ENCODE peak calls at places on chromosomes 5 and 9, in eight cellular contexts. E, L, Z, Y, R, W, P and N are unnamed samples.

GRCh38 chr5:179774442-179774841 is 19.3 kb upstream of the LTC4S start:
- DNase-seq in P (no peak), Y (no peak), R (no peak), L (no peak), E (no peak), Z (no peak), W (no peak), N (no peak)

GRCh38 chr9:118689280-118689679 is 680.0 kb downstream of the BRINP1 start:
- DNase-seq in W (no peak), P (no peak), E (no peak), R (no peak), Y (no peak), L (no peak), Z (no peak), N (no peak)

GRCh38 chr9:71663216-71663615 is 105.1 kb downstream of the CEMIP2 start:
- DNase-seq in E (peak), Y (no peak), R (peak), W (no peak), P (no peak), Z (no peak), L (no peak), N (no peak)

GRCh38 chr5:150118561-150119229 is 32.3 kb upstream of the CSF1R start:
- DNase-seq in Z (no peak), W (peak), E (no peak), R (no peak), L (no peak), Y (peak), P (no peak), N (no peak)

GRCh38 chr9:5876711-5877110 is 14.0 kb upstream of the MLANA start:
- DNase-seq in E (no peak), L (no peak), P (no peak), Y (no peak), Z (no peak), R (no peak), W (no peak), N (no peak)

GRCh38 chr9:77883846-77884771 is 147.5 kb downstream of the GNAQ start:
- DNase-seq in P (no peak), W (no peak), R (no peak), L (no peak), E (no peak), Z (no peak), Y (no peak), N (peak)

GRCh38 chr9:32251539-32251938 is 132.9 kb upstream of the ACO1 start:
- DNase-seq in E (no peak), P (peak), L (no peak), R (peak), W (peak), Z (peak), Y (peak), N (peak)

GRCh38 chr9:2066312-2067273 is 51.4 kb downstream of the SMARCA2 start:
- DNase-seq in E (peak), Y (no peak), W (no peak), P (no peak), Z (no peak), R (peak), L (no peak), N (peak)

GRCh38 chr9:128595471-128595870 is 43.1 kb downstream of the SPTAN1 start:
- DNase-seq in E (no peak), Y (no peak), L (no peak), Z (no peak), P (no peak), R (no peak), W (no peak), N (no peak)

GRCh38 chr5:151082976-151083651 is 2.3 kb upstream of the TNIP1 start:
- DNase-seq in Y (peak), Z (peak), P (no peak), R (no peak), E (no peak), L (no peak), W (peak), N (no peak)

GRCh38 chr5:6215891-6216290 is 162.5 kb downstream of the MED10 start:
- DNase-seq in W (no peak), P (no peak), Y (no peak), E (no peak), R (no peak), Z (no peak), L (no peak), N (no peak)

GRCh38 chr9:119053070-119053469 is 316.2 kb downstream of the BRINP1 start:
- DNase-seq in L (no peak), W (no peak), Y (no peak), Z (no peak), E (no peak), P (no peak), R (no peak), N (no peak)

GRCh38 chr9:21559402-21560280 is 77.5 kb upstream of the IFNE start:
- DNase-seq in Y (peak), Z (peak), L (peak), E (peak), R (peak), W (peak), P (peak), N (peak)

GRCh38 chr5:14110680-14111079 is 32.5 kb upstream of the TRIO start:
- DNase-seq in Y (no peak), L (no peak), R (no peak), E (peak), P (no peak), W (no peak), Z (no peak), N (peak)

GRCh38 chr9:122821278-122821952 is 7.0 kb downstream of the PDCL start:
- DNase-seq in L (no peak), P (no peak), Y (peak), W (no peak), R (peak), Z (no peak), E (peak), N (peak)

GRCh38 chr9:40927851-40928802 is 200.4 kb downstream of the FOXD4L6 start:
- DNase-seq in E (no peak), L (no peak), P (no peak), R (no peak), W (no peak), Y (no peak), Z (no peak), N (no peak)

GRCh38 chr5:87340716-87341115 is 72.0 kb downstream of the CCNH start:
- DNase-seq in E (no peak), R (peak), L (no peak), Y (no peak), Z (peak), W (no peak), P (no peak), N (peak)

GRCh38 chr9:77433675-77434445 is 214.3 kb downstream of the GNA14 start:
- DNase-seq in W (peak), R (peak), P (peak), E (peak), Z (peak), Y (peak), L (peak), N (peak)

GRCh38 chr9:71249729-71250317 is 128.4 kb upstream of the TRPM3 start:
- DNase-seq in E (peak), P (no peak), L (no peak), R (peak), Y (peak), W (no peak), Z (peak), N (peak)

GRCh38 chr9:134217431-134218210 is 53.3 kb upstream of the RNU6ATAC start:
- DNase-seq in R (no peak), E (peak), L (peak), W (no peak), Z (no peak), Y (no peak), P (peak), N (no peak)

GRCh38 chr5:67537439-67538342 is 341.1 kb upstream of the CD180 start:
- DNase-seq in E (peak), R (peak), P (no peak), Z (no peak), W (no peak), Y (no peak), L (no peak), N (peak)

GRCh38 chr5:12920527-12920926 is 1016.3 kb upstream of the CTNND2 start:
- DNase-seq in P (no peak), L (no peak), Y (no peak), Z (no peak), E (no peak), W (no peak), R (no peak), N (no peak)

GRCh38 chr5:87300176-87300575 is 32.5 kb downstream of the RASA1 start:
- DNase-seq in R (no peak), L (no peak), Y (no peak), P (no peak), W (no peak), Z (no peak), E (peak), N (no peak)

GRCh38 chr5:79831381-79831780 is 141.7 kb downstream of the CMYA5 start:
- DNase-seq in E (peak), W (no peak), R (no peak), L (no peak), Z (no peak), Y (no peak), P (no peak), N (no peak)

GRCh38 chr5:33258553-33258952 is 182.2 kb upstream of the TARS1 start:
- DNase-seq in P (no peak), Y (no peak), W (no peak), L (no peak), E (peak), R (no peak), Z (no peak), N (no peak)

GRCh38 chr5:145072880-145073279 is 762.3 kb downstream of the PRELID2 start:
- DNase-seq in R (no peak), Y (no peak), Z (no peak), W (no peak), L (no peak), P (no peak), E (no peak), N (no peak)

GRCh38 chr5:75491621-75492020 is 19.8 kb downstream of the CERT1 start:
- DNase-seq in L (no peak), R (no peak), P (no peak), W (no peak), E (no peak), Z (no peak), Y (no peak), N (no peak)

GRCh38 chr9:132894857-132895846 is 16.5 kb downstream of the SPACA9 start:
- DNase-seq in R (no peak), L (no peak), W (no peak), Y (no peak), P (no peak), E (no peak), Z (no peak), N (no peak)

GRCh38 chr5:61464512-61464911 is 132.5 kb downstream of the ZSWIM6 start:
- DNase-seq in Z (no peak), R (no peak), W (no peak), L (no peak), E (no peak), P (no peak), Y (peak), N (no peak)

GRCh38 chr9:88460583-88461332 is 72.5 kb downstream of the SPIN1 start:
- DNase-seq in L (no peak), P (no peak), W (no peak), Z (no peak), R (no peak), Y (no peak), E (no peak), N (no peak)

GRCh38 chr5:82396396-82396795 is 118.2 kb upstream of the RPS23 start:
- DNase-seq in W (no peak), R (no peak), P (no peak), E (peak), L (no peak), Z (no peak), Y (no peak), N (peak)
- H3K4me3 ChIP-seq in W (no peak), R (no peak), P (no peak), E (no peak), L (no peak), Z (no peak), Y (no peak), N (no peak)

GRCh38 chr5:31845351-31845750 is 206.4 kb downstream of the PDZD2 start:
- DNase-seq in L (no peak), E (no peak), Z (no peak), Y (no peak), W (no peak), P (no peak), R (no peak), N (no peak)

GRCh38 chr5:31846934-31847333 is 208.0 kb downstream of the PDZD2 start:
- DNase-seq in W (no peak), Y (no peak), E (no peak), R (no peak), L (no peak), P (no peak), Z (no peak), N (no peak)

GRCh38 chr5:31847354-31847753 is 208.4 kb downstream of the PDZD2 start:
- DNase-seq in L (no peak), Y (no peak), R (no peak), P (no peak), W (no peak), E (no peak), Z (no peak), N (no peak)

DNA sequence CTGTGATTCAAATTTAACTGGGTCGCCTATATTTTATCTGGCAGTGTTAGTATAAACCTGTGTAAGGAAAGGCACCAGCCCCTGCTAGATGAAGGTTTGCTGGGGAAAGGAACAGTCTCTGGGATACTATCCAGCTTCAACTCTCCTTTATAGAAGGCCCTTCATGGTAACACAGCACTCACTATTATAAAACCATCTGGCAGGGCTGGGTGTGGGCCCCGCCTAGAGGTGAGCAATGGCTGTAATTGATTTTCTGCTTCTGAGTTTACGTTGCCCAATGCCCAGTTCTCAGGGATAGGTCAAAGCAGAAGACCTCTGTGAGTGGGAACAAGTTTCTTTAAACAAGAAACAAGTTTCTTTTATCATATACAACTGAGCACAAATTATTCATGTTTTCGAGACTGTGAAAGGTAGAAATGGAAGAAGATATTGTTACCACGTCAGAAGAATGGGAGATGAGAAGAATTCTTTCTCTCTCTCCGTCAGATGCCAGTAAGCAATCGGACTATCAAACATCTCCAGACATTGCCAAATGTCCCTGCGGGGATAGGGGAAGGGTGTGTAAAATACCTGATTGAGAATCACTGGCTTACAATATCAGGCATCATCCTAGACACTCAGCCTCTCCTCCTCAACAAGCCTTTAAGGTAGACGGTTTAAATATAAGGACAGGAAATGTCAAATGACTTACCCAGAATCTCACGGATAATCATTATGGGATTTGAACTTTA is 205.8 kb downstream of the PDZD2 start:
- DNase-seq in Z (no peak), E (no peak), L (no peak), Y (no peak), W (no peak), P (no peak), R (no peak), N (no peak)
- TF ChIP-seq CTCF in Z (no peak), E (no peak), L (no peak), Y (no peak), W (no peak), P (no peak), R (no peak), N (no peak)

GRCh38 chr9:130262771-130263170 is 2.8 kb upstream of the HMCN2 start:
- DNase-seq in R (no peak), Y (no peak), E (no peak), W (no peak), Z (no peak), P (no peak), L (no peak), N (no peak)

GRCh38 chr9:130265431-130266235 is at the start of gene HMCN2:
- DNase-seq in Y (no peak), Z (no peak), P (no peak), R (no peak), L (peak), E (peak), W (no peak), N (no peak)

GRCh38 chr9:130266236-130267098 is 907 bp downstream of the HMCN2 start:
- DNase-seq in R (no peak), W (no peak), E (no peak), P (no peak), Z (no peak), L (no peak), Y (no peak), N (no peak)

GRCh38 chr9:130263601-130264413 is 1.8 kb upstream of the HMCN2 start:
- DNase-seq in Z (no peak), R (no peak), Y (no peak), L (no peak), E (peak), P (no peak), W (no peak), N (peak)

GRCh38 chr9:130264414-130265350 is 878 bp upstream of the HMCN2 start:
- DNase-seq in E (no peak), W (no peak), Y (no peak), L (no peak), R (no peak), Z (no peak), P (no peak), N (no peak)
- H3K4me3 ChIP-seq in E (no peak), W (peak), Y (no peak), L (no peak), R (no peak), Z (no peak), P (no peak), N (no peak)

GRCh38 chr5:74341221-74341620 is 299.3 kb downstream of the ENC1 start:
- DNase-seq in Z (no peak), P (no peak), E (no peak), W (no peak), Y (no peak), L (no peak), R (no peak), N (no peak)

GRCh38 chr5:74338101-74338388 is 302.5 kb downstream of the ENC1 start:
- DNase-seq in Z (no peak), R (no peak), Y (no peak), E (no peak), L (no peak), W (no peak), P (no peak), N (no peak)

GRCh38 chr5:74340476-74340875 is 300.1 kb downstream of the ENC1 start:
- DNase-seq in R (no peak), Z (no peak), E (no peak), L (no peak), Y (no peak), W (no peak), P (no peak), N (no peak)

GRCh38 chr5:74342948-74343682 is 297.4 kb downstream of the ENC1 start:
- DNase-seq in R (no peak), Z (no peak), W (no peak), E (no peak), Y (no peak), L (no peak), P (no peak), N (peak)

DNA sequence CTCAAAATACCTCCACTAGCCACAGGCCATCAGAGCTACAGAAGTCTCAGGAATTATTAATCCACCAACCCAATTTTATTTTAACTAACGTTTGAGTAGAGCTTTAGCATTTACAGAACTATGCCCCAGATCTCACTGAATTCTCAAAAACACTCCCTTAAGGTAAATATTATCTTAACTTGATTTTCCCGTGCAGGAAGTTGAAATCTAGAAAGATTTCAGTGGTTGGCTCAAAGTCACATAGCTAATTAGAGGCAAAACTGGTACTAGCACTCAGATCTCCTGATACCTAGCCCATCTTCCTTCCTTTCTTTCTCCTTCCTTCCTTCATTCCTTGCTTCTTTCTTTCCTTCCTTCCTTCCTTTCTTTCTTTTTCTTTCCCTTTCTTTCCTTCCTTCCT is 298.3 kb downstream of the ENC1 start:
- DNase-seq in P (no peak), Y (no peak), Z (no peak), E (no peak), L (no peak), R (no peak), W (no peak), N (no peak)
- TF ChIP-seq CTCF in P (no peak), Y (no peak), Z (no peak), E (no peak), L (no peak), R (no peak), W (no peak), N (no peak)

DNA sequence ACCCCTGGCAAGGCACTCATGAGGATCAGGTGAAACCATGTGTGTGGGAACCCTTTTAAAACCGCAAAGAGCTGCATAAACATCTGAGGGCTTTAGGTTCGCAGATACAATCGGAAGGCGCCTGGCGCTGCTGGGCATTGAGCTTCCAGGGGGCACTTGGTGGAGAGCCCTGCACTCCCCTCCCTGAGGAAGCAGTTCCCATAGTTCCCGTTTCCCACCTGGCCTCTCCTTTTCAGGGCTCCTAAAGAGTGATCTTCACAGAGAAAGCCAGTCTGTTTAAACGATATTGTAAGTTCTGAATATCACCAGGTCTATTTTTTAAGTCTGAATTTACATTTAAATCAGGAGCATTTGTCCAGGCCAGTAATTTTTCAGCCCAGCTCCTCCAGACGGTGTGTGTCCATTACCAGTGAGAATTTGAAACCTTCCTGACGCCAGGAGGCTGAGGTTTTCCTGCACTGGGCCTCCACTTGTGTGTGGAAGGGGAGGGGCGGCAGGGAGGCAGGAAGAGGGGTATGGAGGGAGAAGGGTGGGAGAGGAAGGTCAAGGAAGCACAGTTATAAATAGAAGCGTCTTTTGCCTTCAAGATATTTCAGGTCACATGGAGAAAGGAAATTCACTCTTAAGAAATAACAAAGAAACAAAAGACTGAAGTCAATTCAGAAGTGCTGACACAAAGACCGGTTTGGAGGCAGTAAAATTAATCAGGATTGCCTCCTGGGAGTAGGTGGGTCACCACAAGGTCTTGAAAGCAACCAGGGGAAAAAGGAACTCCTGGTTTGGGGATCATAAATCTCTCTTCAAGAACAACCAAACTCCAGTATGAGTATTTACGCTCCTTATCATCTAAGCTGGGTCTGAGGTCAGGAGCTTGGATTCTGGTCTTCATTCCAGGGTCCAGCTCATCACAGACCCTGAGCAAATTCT is 14.3 kb upstream of the MGAT1 start:
- DNase-seq in R (peak), E (peak), P (peak), W (no peak), L (peak), Y (peak), Z (peak), N (peak)
- H3K4me3 ChIP-seq in R (no peak), E (no peak), P (no peak), W (no peak), L (no peak), Y (no peak), Z (peak), N (no peak)

DNA sequence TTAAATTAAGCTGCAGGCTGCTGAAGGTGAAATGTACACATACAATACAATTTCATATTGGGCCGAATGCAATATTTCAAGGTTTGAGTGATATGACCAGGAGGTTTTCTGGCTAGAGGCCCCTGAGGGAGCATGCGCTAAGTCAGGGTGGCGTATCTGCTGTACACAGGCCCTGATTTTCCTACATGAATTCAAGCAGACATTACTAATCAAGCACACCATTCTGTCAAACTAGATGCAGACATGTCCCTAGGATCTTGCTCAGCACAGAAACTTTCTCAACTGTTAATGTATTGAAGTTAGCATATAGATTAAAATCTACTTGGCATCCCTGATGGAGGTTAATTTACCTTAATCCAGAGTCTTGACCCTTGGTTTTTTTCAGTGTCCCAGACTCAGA is 10.7 kb upstream of the LECT2 start:
- DNase-seq in Z (no peak), R (no peak), E (no peak), Y (no peak), L (no peak), P (no peak), W (no peak), N (no peak)
- TF ChIP-seq CTCF in Z (no peak), R (no peak), E (no peak), Y (no peak), L (no peak), P (no peak), W (no peak), N (no peak)